ENCODE peak calls at places on chromosomes 16 and 17, in ten cellular contexts. R, N, G, O, E, Z, F, D, M and X are unnamed samples.
A peak's percentile ranks its signal among the peaks of the same experiment; 100 is the strongest.

GRCh38 chr17:76500745-76501017 is 542 bp downstream of the RHBDF2 start:
- DNase-seq in R (no peak), N (no peak), G (no peak), O (no peak), E (no peak), Z (no peak), F (no peak), D (no peak), M (no peak), X (no peak)

GRCh38 chr16:19389246-19389645 is 28.4 kb upstream of the TMC5 start:
- DNase-seq in R (no peak), N (peak; percentile 62), G (peak; percentile 83), O (no peak), E (peak; percentile 14), Z (peak; percentile 25), F (peak; percentile 12), D (no peak), M (no peak), X (peak; percentile 27)

GRCh38 chr17:1362964-1363363 is 37.1 kb downstream of the YWHAE start:
- DNase-seq in R (no peak), N (no peak), G (no peak), O (no peak), E (no peak), Z (no peak), F (no peak), D (no peak), M (peak; percentile 32), X (peak; percentile 57)

GRCh38 chr16:11783319-11784047 is 13.6 kb downstream of the ZC3H7A start:
- DNase-seq in R (no peak), N (no peak), G (no peak), O (no peak), E (no peak), Z (peak; percentile 65), F (no peak), D (no peak), M (no peak), X (peak; percentile 84)

GRCh38 chr16:1770328-1771071 is 843 bp downstream of the NME3 start:
- DNase-seq in R (no peak), N (peak; percentile 53), G (no peak), O (peak; percentile 70), E (peak; percentile 6), Z (peak; percentile 60), F (peak; percentile 69), D (peak; percentile 87), M (peak; percentile 48), X (no peak)

GRCh38 chr16:10349851-10350250 is 36.0 kb upstream of the ATF7IP2 start:
- DNase-seq in R (no peak), N (no peak), G (no peak), O (no peak), E (no peak), Z (no peak), F (no peak), D (no peak), M (no peak), X (no peak)

GRCh38 chr17:80395402-80396151 is 19.4 kb upstream of the ENDOV start:
- DNase-seq in R (no peak), N (peak; percentile 24), G (no peak), O (no peak), E (no peak), Z (no peak), F (no peak), D (no peak), M (no peak), X (no peak)

GRCh38 chr16:88662222-88662842 is 559 bp downstream of the MVD start:
- DNase-seq in R (no peak), N (no peak), G (no peak), O (no peak), E (no peak), Z (peak; percentile 15), F (no peak), D (no peak), M (no peak), X (no peak)

GRCh38 chr16:84032458-84033178 is 10.0 kb downstream of the SLC38A8 start:
- DNase-seq in R (no peak), N (no peak), G (peak; percentile 77), O (no peak), E (peak; percentile 48), Z (no peak), F (no peak), D (no peak), M (no peak), X (no peak)